ENCODE peak calls at places on chromosome 2, in six cellular contexts. One of them, this sample, is unnamed.

GRCh38 chr2:147449323-147450080 is 395.3 kb upstream of the ACVR2A start:
- DNase-seq in upper lobe of left lung: no peak
- DNase-seq in A549: no peak
- DNase-seq in HepG2: no peak
- DNase-seq in stomach: no peak
- DNase-seq in uterus: no peak
- DNase-seq in this sample: no peak

GRCh38 chr2:228245601-228246000 is 64.1 kb upstream of the SPHKAP start:
- DNase-seq in upper lobe of left lung: no peak
- DNase-seq in A549: no peak
- DNase-seq in HepG2: no peak
- DNase-seq in stomach: no peak
- DNase-seq in uterus: no peak
- DNase-seq in this sample: no peak

GRCh38 chr2:239930871-239931771 is 94.0 kb downstream of the NDUFA10 start:
- DNase-seq in upper lobe of left lung: peak; percentile 12
- DNase-seq in A549: no peak
- DNase-seq in HepG2: no peak
- DNase-seq in stomach: peak; percentile 20
- DNase-seq in uterus: no peak
- DNase-seq in this sample: no peak

GRCh38 chr2:240793313-240794177 is 26.5 kb downstream of the KIF1A start:
- DNase-seq in upper lobe of left lung: no peak
- DNase-seq in A549: no peak
- DNase-seq in HepG2: no peak
- DNase-seq in stomach: no peak
- DNase-seq in uterus: no peak
- DNase-seq in this sample: no peak

GRCh38 chr2:44952806-44953685 is 11.5 kb downstream of the SIX3 start:
- DNase-seq in upper lobe of left lung: no peak
- DNase-seq in A549: no peak
- DNase-seq in HepG2: no peak
- DNase-seq in stomach: no peak
- DNase-seq in uterus: no peak
- DNase-seq in this sample: no peak

GRCh38 chr2:168920504-168921157 is 19.5 kb downstream of the G6PC2 start:
- DNase-seq in upper lobe of left lung: no peak
- DNase-seq in A549: peak; percentile 41
- DNase-seq in HepG2: peak; percentile 34
- DNase-seq in stomach: no peak
- DNase-seq in uterus: no peak
- DNase-seq in this sample: peak; percentile 65

GRCh38 chr2:216348909-216349308 is 23.4 kb downstream of the MARCHF4 start:
- DNase-seq in upper lobe of left lung: no peak
- DNase-seq in A549: no peak
- DNase-seq in HepG2: no peak
- DNase-seq in stomach: no peak
- DNase-seq in uterus: no peak
- DNase-seq in this sample: no peak

GRCh38 chr2:120747281-120747680 is 11.6 kb downstream of the GLI2 start:
- DNase-seq in upper lobe of left lung: no peak
- DNase-seq in A549: no peak
- DNase-seq in HepG2: no peak
- DNase-seq in stomach: no peak
- DNase-seq in uterus: no peak
- DNase-seq in this sample: no peak

GRCh38 chr2:95531254-95531771 is 46.8 kb upstream of the TRIM43B start:
- DNase-seq in upper lobe of left lung: no peak
- DNase-seq in A549: no peak
- DNase-seq in HepG2: no peak
- DNase-seq in stomach: no peak
- DNase-seq in uterus: no peak
- DNase-seq in this sample: no peak

DNA sequence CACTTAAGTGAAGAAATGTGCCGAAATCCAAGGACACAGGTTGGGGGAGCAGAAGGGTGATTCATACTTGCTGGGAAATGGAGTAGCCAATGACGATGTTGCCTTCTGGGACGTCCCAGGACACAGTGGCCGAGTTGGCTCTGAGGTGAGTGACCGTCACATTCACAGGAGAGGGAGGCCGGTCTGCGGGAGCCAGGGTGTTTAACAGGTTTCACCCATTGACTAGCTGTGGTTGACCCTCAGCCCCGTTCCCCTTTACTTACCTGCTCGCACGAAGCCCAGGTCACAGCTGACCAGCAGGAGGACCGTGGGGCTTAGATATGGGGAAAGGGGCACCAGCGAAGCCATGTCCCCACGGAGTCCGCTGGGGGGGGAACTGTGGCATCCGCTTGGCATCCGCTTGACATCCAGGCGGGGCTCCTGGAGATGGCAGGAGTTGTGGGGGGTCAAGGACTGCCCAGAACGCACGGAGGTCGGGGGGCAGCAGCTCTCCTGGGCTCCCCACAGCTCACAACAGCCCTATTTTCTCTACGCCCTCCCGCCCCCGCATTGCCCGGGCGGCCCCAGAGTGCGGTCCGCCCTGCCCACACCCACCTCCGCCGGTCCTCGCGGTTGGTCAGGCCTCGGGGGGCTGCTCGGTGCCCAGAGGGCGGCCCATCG is 586 bp downstream of the FNDC4 start:
- DNase-seq in upper lobe of left lung: no peak
- DNase-seq in A549: no peak
- DNase-seq in HepG2: peak; percentile 50
- DNase-seq in stomach: no peak
- DNase-seq in uterus: peak; percentile 48
- DNase-seq in this sample: peak; percentile 60
- TF ChIP-seq POLR2A in upper lobe of left lung: no peak
- TF ChIP-seq POLR2A in A549: no peak
- TF ChIP-seq POLR2A in HepG2: peak; percentile 78
- TF ChIP-seq POLR2A in stomach: no peak
- TF ChIP-seq POLR2A in uterus: no peak
- TF ChIP-seq POLR2A in this sample: no peak

GRCh38 chr2:110211938-110212858 is at the start of gene MTLN:
- DNase-seq in upper lobe of left lung: peak; percentile 72
- DNase-seq in A549: peak; percentile 81
- DNase-seq in HepG2: peak; percentile 37
- DNase-seq in stomach: peak; percentile 69
- DNase-seq in uterus: peak; percentile 37
- DNase-seq in this sample: peak; percentile 87
- TF ChIP-seq POLR2A in upper lobe of left lung: no peak
- TF ChIP-seq POLR2A in A549: peak; percentile 92
- TF ChIP-seq POLR2A in HepG2: peak; percentile 90
- TF ChIP-seq POLR2A in stomach: no peak
- TF ChIP-seq POLR2A in uterus: peak; percentile 7
- TF ChIP-seq POLR2A in this sample: peak; percentile 87

DNA sequence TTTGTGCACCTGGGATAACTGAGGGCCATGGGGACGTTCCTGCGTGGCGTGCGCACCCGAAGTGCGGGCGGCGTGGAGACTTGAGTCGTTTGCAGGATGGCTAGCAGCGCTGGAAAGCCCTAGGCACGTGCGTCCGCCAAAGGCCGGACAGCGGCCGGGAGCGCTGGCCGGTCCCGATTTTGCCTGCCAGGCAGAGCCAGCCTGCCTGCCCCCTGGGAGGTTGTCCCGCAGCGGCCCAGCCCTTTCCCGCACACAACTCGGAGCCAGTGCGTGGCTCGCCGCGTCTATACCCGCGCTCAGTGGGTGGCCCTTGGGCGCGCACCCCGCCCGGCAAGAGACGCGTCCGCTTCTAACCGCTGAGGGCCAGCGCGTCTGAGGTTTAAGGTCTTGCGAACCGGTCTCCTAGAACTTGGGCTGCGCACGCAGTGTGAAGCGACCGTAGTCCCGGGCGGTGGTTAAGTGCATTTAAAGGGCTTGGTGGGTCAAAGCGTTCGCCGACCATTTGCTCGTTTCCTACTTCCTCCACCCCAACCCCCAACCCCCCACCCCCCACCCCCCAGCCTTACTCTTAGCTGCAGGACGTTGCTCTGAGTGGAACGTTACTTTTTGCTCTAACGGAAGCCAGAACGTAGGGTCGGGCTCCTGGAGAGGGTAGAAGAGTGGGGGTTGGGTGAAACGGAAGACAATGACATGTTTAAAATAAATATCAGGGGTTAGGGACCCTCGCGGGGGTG is 627 bp downstream of the CDCA7 start:
- DNase-seq in upper lobe of left lung: peak; percentile 25
- DNase-seq in A549: peak; percentile 74
- DNase-seq in HepG2: peak; percentile 18
- DNase-seq in stomach: peak; percentile 31
- DNase-seq in uterus: peak; percentile 30
- DNase-seq in this sample: peak; percentile 66
- TF ChIP-seq POLR2A in upper lobe of left lung: no peak
- TF ChIP-seq POLR2A in A549: peak; percentile 44
- TF ChIP-seq POLR2A in HepG2: no peak
- TF ChIP-seq POLR2A in stomach: no peak
- TF ChIP-seq POLR2A in uterus: no peak
- TF ChIP-seq POLR2A in this sample: no peak

DNA sequence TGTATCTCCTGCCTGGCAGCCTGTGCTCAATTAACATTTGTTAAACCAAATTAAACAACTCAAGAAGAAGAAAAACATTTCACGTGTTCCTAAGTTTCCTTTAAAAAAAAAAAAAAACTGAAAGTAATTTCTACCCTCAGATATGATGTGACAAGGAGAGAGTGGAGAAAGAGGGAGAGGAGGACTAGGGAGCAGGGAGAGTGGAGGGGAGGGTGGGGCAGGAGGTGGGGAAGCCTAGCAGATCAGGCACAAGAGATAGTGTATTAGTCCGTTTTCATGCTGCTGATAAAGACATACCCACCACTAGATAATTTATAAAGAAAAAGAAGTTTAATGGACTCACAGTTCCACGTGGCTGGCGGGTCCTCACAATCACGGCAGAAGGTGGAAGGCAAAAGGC is 46.4 kb downstream of the CYP1B1 start:
- DNase-seq in upper lobe of left lung: no peak
- DNase-seq in A549: no peak
- DNase-seq in HepG2: no peak
- DNase-seq in stomach: no peak
- DNase-seq in uterus: no peak
- DNase-seq in this sample: no peak
- TF ChIP-seq POLR2A in upper lobe of left lung: no peak
- TF ChIP-seq POLR2A in A549: no peak
- TF ChIP-seq POLR2A in HepG2: no peak
- TF ChIP-seq POLR2A in stomach: no peak
- TF ChIP-seq POLR2A in uterus: no peak
- TF ChIP-seq POLR2A in this sample: no peak

DNA sequence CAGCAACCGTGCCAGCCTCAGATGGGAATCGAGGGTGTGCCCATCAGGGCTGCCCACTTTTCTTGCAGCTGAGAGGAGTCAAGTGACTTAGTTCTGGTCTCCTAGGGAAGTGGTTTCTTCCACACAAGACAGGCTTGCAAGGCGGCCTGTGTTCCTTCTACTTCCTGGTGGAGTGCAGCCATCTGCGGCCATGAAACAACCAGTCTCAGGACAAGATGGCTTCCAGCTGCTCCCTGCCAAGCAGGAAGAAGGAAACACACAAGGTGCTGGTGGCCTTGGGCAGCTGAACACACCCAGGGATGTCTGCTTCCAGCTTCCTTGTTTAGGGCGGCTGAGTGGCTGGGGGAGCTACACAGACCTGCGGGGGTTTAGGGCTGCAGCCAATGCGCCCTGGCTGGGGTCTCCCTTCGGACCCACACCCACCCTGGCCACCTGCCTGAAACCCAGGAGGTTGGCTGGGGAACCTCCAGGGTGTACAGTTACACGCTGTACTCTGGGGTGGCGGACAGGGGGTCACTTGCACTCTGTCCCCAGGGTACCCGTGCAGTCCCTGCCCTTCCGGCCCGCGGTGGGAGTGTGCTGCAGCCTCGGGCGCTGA is 34.7 kb downstream of the PTPN18 start:
- DNase-seq in upper lobe of left lung: peak; percentile 50
- DNase-seq in A549: no peak
- DNase-seq in HepG2: no peak
- DNase-seq in stomach: peak; percentile 60
- DNase-seq in uterus: no peak
- DNase-seq in this sample: no peak
- TF ChIP-seq POLR2A in upper lobe of left lung: no peak
- TF ChIP-seq POLR2A in A549: no peak
- TF ChIP-seq POLR2A in HepG2: no peak
- TF ChIP-seq POLR2A in stomach: no peak
- TF ChIP-seq POLR2A in uterus: no peak
- TF ChIP-seq POLR2A in this sample: no peak

GRCh38 chr2:33342171-33342570 is 134.3 kb upstream of the RASGRP3 start:
- DNase-seq in upper lobe of left lung: no peak
- DNase-seq in A549: no peak
- DNase-seq in HepG2: no peak
- DNase-seq in stomach: no peak
- DNase-seq in uterus: no peak
- DNase-seq in this sample: no peak

GRCh38 chr2:33340265-33340664 is 136.2 kb upstream of the RASGRP3 start:
- DNase-seq in upper lobe of left lung: no peak
- DNase-seq in A549: no peak
- DNase-seq in HepG2: no peak
- DNase-seq in stomach: no peak
- DNase-seq in uterus: peak; percentile 73
- DNase-seq in this sample: no peak

GRCh38 chr2:33344230-33344629 is 132.2 kb upstream of the RASGRP3 start:
- DNase-seq in upper lobe of left lung: no peak
- DNase-seq in A549: no peak
- DNase-seq in HepG2: no peak
- DNase-seq in stomach: no peak
- DNase-seq in uterus: no peak
- DNase-seq in this sample: no peak

GRCh38 chr2:33343387-33343895 is 133.0 kb upstream of the RASGRP3 start:
- DNase-seq in upper lobe of left lung: no peak
- DNase-seq in A549: no peak
- DNase-seq in HepG2: no peak
- DNase-seq in stomach: no peak
- DNase-seq in uterus: no peak
- DNase-seq in this sample: no peak

GRCh38 chr2:33342705-33343104 is 133.7 kb upstream of the RASGRP3 start:
- DNase-seq in upper lobe of left lung: no peak
- DNase-seq in A549: no peak
- DNase-seq in HepG2: no peak
- DNase-seq in stomach: no peak
- DNase-seq in uterus: no peak
- DNase-seq in this sample: no peak
- TF ChIP-seq POLR2A in upper lobe of left lung: no peak
- TF ChIP-seq POLR2A in A549: no peak
- TF ChIP-seq POLR2A in HepG2: no peak
- TF ChIP-seq POLR2A in stomach: no peak
- TF ChIP-seq POLR2A in uterus: no peak
- TF ChIP-seq POLR2A in this sample: no peak

GRCh38 chr2:230913812-230914211 is 11.2 kb downstream of the GPR55 start:
- DNase-seq in upper lobe of left lung: peak; percentile 8
- DNase-seq in A549: no peak
- DNase-seq in HepG2: no peak
- DNase-seq in stomach: peak; percentile 17
- DNase-seq in uterus: no peak
- DNase-seq in this sample: no peak

GRCh38 chr2:230913406-230913805 is 11.6 kb downstream of the GPR55 start:
- DNase-seq in upper lobe of left lung: peak; percentile 21
- DNase-seq in A549: peak; percentile 46
- DNase-seq in HepG2: peak; percentile 40
- DNase-seq in stomach: peak; percentile 47
- DNase-seq in uterus: peak; percentile 29
- DNase-seq in this sample: no peak

GRCh38 chr2:230909841-230910545 is 15.0 kb downstream of the GPR55 start:
- DNase-seq in upper lobe of left lung: peak; percentile 18
- DNase-seq in A549: no peak
- DNase-seq in HepG2: no peak
- DNase-seq in stomach: no peak
- DNase-seq in uterus: peak; percentile 2
- DNase-seq in this sample: no peak

GRCh38 chr2:230910546-230911135 is 14.4 kb downstream of the GPR55 start:
- DNase-seq in upper lobe of left lung: peak; percentile 10
- DNase-seq in A549: no peak
- DNase-seq in HepG2: no peak
- DNase-seq in stomach: no peak
- DNase-seq in uterus: no peak
- DNase-seq in this sample: peak; percentile 25

GRCh38 chr2:230912046-230912445 is 13.0 kb downstream of the GPR55 start:
- DNase-seq in upper lobe of left lung: peak; percentile 11
- DNase-seq in A549: no peak
- DNase-seq in HepG2: no peak
- DNase-seq in stomach: no peak
- DNase-seq in uterus: no peak
- DNase-seq in this sample: no peak
- TF ChIP-seq POLR2A in upper lobe of left lung: no peak
- TF ChIP-seq POLR2A in A549: no peak
- TF ChIP-seq POLR2A in HepG2: no peak
- TF ChIP-seq POLR2A in stomach: no peak
- TF ChIP-seq POLR2A in uterus: no peak
- TF ChIP-seq POLR2A in this sample: no peak